ENCODE peak calls at places on chromosomes 6 and 20, in eight cellular contexts. Y is activated CD4-positive, alpha-beta T cell treated with anti-CD3 and anti-CD28 coated beads for 24 hours; V is osteocyte; K is occipital lobe; D is T-cell; M is left ventricle myocardium inferior; T is neural crest cell; S is activated CD8-positive, alpha-beta memory T cell treated with anti-CD3 and anti-CD28 coated beads for 4 hours. J is an unnamed sample.

GRCh38 chr6:3566812-3567211 is 110.0 kb upstream of the SLC22A23 start:
- DNase-seq in S (no peak), V (no peak), M (no peak), K (no peak), D (no peak), Y (no peak), T (no peak), J (no peak)

GRCh38 chr6:109816452-109817374 is 125.6 kb downstream of the FIG4 start:
- DNase-seq in S (no peak), D (no peak), K (no peak), V (no peak), T (no peak), M (no peak), Y (no peak), J (no peak)

GRCh38 chr6:14466278-14466677 is 348.7 kb downstream of the CD83 start:
- DNase-seq in K (no peak), Y (no peak), V (no peak), S (no peak), T (no peak), D (no peak), M (no peak), J (no peak)

GRCh38 chr6:163641706-163642105 is 227.2 kb downstream of the QKI start:
- DNase-seq in Y (no peak), V (no peak), S (no peak), D (no peak), M (no peak), K (no peak), T (no peak), J (no peak)

GRCh38 chr6:75486850-75487568 is 6.6 kb downstream of the FILIP1 start:
- DNase-seq in K (no peak), V (no peak), M (no peak), S (no peak), T (no peak), D (no peak), Y (no peak), J (no peak)

GRCh38 chr20:31667315-31668285 is 29.9 kb downstream of the COX4I2 start:
- DNase-seq in T (no peak), V (no peak), M (no peak), D (no peak), K (no peak), Y (no peak), S (no peak), J (no peak)

GRCh38 chr6:129312865-129313264 is 397.1 kb downstream of the ARHGAP18 start:
- DNase-seq in Y (no peak), T (no peak), S (no peak), D (no peak), M (no peak), V (no peak), K (no peak), J (no peak)

GRCh38 chr6:1821188-1822183 is 211.8 kb downstream of the FOXC1 start:
- DNase-seq in K (no peak), S (no peak), T (peak; percentile 23), D (no peak), M (no peak), V (no peak), Y (no peak), J (no peak)

GRCh38 chr6:160272707-160273106 is 14.1 kb upstream of the SLC22A2 start:
- DNase-seq in D (no peak), M (no peak), Y (no peak), T (no peak), S (no peak), K (no peak), V (no peak), J (no peak)

GRCh38 chr6:40395066-40395697 is 192.0 kb downstream of the LRFN2 start:
- DNase-seq in D (no peak), S (no peak), K (no peak), M (no peak), Y (no peak), T (no peak), V (peak; percentile 73), J (no peak)